ENCODE peak calls at places on chromosomes 1 and 21, in four cellular contexts. P, W, X and Q are unnamed samples.

GRCh38 chr1:61227857-61228557 is 145.6 kb downstream of the NFIA start:
- DNase-seq in P (peak), W (no peak), X (no peak), Q (peak)

GRCh38 chr1:20362856-20363255 is 72.2 kb downstream of the VWA5B1 start:
- DNase-seq in P (no peak), W (no peak), X (no peak), Q (no peak)

GRCh38 chr1:53065391-53065790 is 3.4 kb downstream of the PODN start:
- DNase-seq in P (no peak), W (no peak), X (no peak), Q (no peak)

GRCh38 chr1:224175615-224176014 is 7.4 kb upstream of the DEGS1 start:
- DNase-seq in P (no peak), W (peak), X (no peak), Q (no peak)

GRCh38 chr1:121587777-121588176 is 403.0 kb downstream of the SRGAP2C start:
- DNase-seq in P (no peak), W (peak), X (no peak), Q (no peak)

GRCh38 chr1:214551436-214552173 is at the start of gene PTPN14:
- DNase-seq in P (peak), W (peak), X (peak), Q (peak)

GRCh38 chr1:41868241-41868953 is 50.3 kb downstream of the HIVEP3 start:
- DNase-seq in P (no peak), W (peak), X (no peak), Q (no peak)

GRCh38 chr1:52574594-52574993 is 21.7 kb upstream of the TUT4 start:
- DNase-seq in P (peak), W (peak), X (peak), Q (peak)

GRCh38 chr1:22792396-22793171 is 81.9 kb downstream of the EPHB2 start:
- DNase-seq in P (no peak), W (no peak), X (no peak), Q (no peak)

GRCh38 chr1:208216062-208216461 is 28.1 kb downstream of the PLXNA2 start:
- DNase-seq in P (no peak), W (peak), X (no peak), Q (peak)

GRCh38 chr1:214541206-214541605 is 10.2 kb downstream of the PTPN14 start:
- DNase-seq in P (no peak), W (no peak), X (no peak), Q (no peak)

GRCh38 chr1:243505986-243506689 is 250.3 kb downstream of the SDCCAG8 start:
- DNase-seq in P (no peak), W (no peak), X (no peak), Q (no peak)

GRCh38 chr21:43693981-43694380 is 24.9 kb upstream of the PDXK start:
- DNase-seq in P (no peak), W (no peak), X (no peak), Q (no peak)

GRCh38 chr1:30538906-30539855 is 184.2 kb downstream of the MATN1 start:
- DNase-seq in P (no peak), W (no peak), X (no peak), Q (no peak)

GRCh38 chr1:45297604-45298356 is 28.9 kb upstream of the HPDL start:
- DNase-seq in P (no peak), W (no peak), X (no peak), Q (no peak)

GRCh38 chr1:103917771-103918170 is 168.1 kb downstream of the AMY1C start:
- DNase-seq in P (no peak), W (no peak), X (no peak), Q (no peak)

GRCh38 chr1:41379741-41380130 is 18.5 kb downstream of the FOXO6 start:
- DNase-seq in P (no peak), W (no peak), X (no peak), Q (no peak)

GRCh38 chr1:91742848-91743292 is 143.1 kb downstream of the TGFBR3 start:
- DNase-seq in P (no peak), W (peak), X (no peak), Q (no peak)

GRCh38 chr1:234629026-234629425 is 19.0 kb upstream of the IRF2BP2 start:
- DNase-seq in P (no peak), W (no peak), X (no peak), Q (no peak)

GRCh38 chr1:246708166-246708565 is 16.0 kb upstream of the SCCPDH start:
- DNase-seq in P (no peak), W (no peak), X (no peak), Q (no peak)

GRCh38 chr1:8540266-8540926 is 222.5 kb downstream of the SLC45A1 start:
- DNase-seq in P (no peak), W (peak), X (peak), Q (no peak)

GRCh38 chr1:205450448-205450847 is 5.4 kb downstream of the BLACAT1 start:
- DNase-seq in P (peak), W (no peak), X (no peak), Q (no peak)

GRCh38 chr1:26537951-26538352 is 8.4 kb downstream of the RPS6KA1 start:
- DNase-seq in P (peak), W (peak), X (no peak), Q (no peak)

GRCh38 chr1:109300650-109301151 is 6.1 kb downstream of the MYBPHL start:
- DNase-seq in P (no peak), W (no peak), X (no peak), Q (no peak)

GRCh38 chr1:166353162-166353561 is 186.4 kb upstream of the FAM78B start:
- DNase-seq in P (no peak), W (no peak), X (no peak), Q (no peak)

GRCh38 chr1:154442006-154442740 is 37.0 kb downstream of the IL6R start:
- DNase-seq in P (no peak), W (peak), X (no peak), Q (no peak)

GRCh38 chr1:12658531-12659453 is 14.9 kb downstream of the AADACL4 start:
- DNase-seq in P (peak), W (peak), X (peak), Q (peak)

GRCh38 chr1:9078035-9078948 is 8.9 kb upstream of the SLC2A5 start:
- DNase-seq in P (no peak), W (peak), X (peak), Q (peak)

GRCh38 chr1:11719313-11720032 is 16.5 kb upstream of the AGTRAP start:
- DNase-seq in P (no peak), W (peak), X (peak), Q (peak)

GRCh38 chr21:28069446-28069845 is 923.2 kb downstream of the LTN1 start:
- DNase-seq in P (peak), W (peak), X (peak), Q (peak)

GRCh38 chr1:207948536-207949250 is 37.8 kb upstream of the CD34 start:
- DNase-seq in P (peak), W (no peak), X (no peak), Q (no peak)

GRCh38 chr1:29783501-29784275 is 547.4 kb downstream of the PTPRU start:
- DNase-seq in P (no peak), W (no peak), X (no peak), Q (no peak)

GRCh38 chr21:34132202-34132601 is 58.8 kb downstream of the MRPS6 start:
- DNase-seq in P (no peak), W (no peak), X (no peak), Q (no peak)

GRCh38 chr21:45839274-45839673 is 142.3 kb upstream of the COL6A1 start:
- DNase-seq in P (no peak), W (peak), X (peak), Q (no peak)

GRCh38 chr1:178188306-178188705 is 94.4 kb downstream of the RASAL2 start:
- DNase-seq in P (no peak), W (no peak), X (no peak), Q (no peak)

GRCh38 chr1:24910751-24911650 is 19.1 kb downstream of the RUNX3 start:
- DNase-seq in P (peak), W (peak), X (no peak), Q (peak)

GRCh38 chr1:84027368-84027767 is 28.4 kb upstream of the TTLL7 start:
- DNase-seq in P (no peak), W (no peak), X (no peak), Q (no peak)

GRCh38 chr1:99820546-99820945 is 29.6 kb upstream of the AGL start:
- DNase-seq in P (no peak), W (no peak), X (no peak), Q (no peak)